ENCODE peak calls at places on chromosomes 11 and 22, in five cellular contexts. Q is H1, S is A549, P is HepG2, H is GM12878. M is an unnamed sample.

GRCh38 chr22:50523806-50524663 is 1.4 kb downstream of the SCO2 start:
- DNase-seq in Q (no peak), P (no peak), S (no peak), H (no peak), M (no peak)

GRCh38 chr11:7612661-7613393 is 60.5 kb downstream of the CYB5R2 start:
- DNase-seq in S (no peak), P (peak), H (no peak), Q (no peak), M (no peak)

GRCh38 chr11:7520981-7521487 is 7.2 kb downstream of the PPFIBP2 start:
- DNase-seq in S (no peak), P (no peak), Q (no peak), H (no peak), M (no peak)

GRCh38 chr11:117458275-117459120 is 130.8 kb downstream of the CEP164 start:
- DNase-seq in S (no peak), Q (no peak), H (no peak), P (no peak), M (no peak)

GRCh38 chr22:45312856-45313255 is 3.1 kb downstream of the FAM118A start:
- DNase-seq in S (no peak), P (no peak), H (no peak), Q (no peak), M (no peak)

GRCh38 chr11:69637956-69638871 is 2.7 kb upstream of the CCND1 start:
- DNase-seq in P (no peak), Q (peak), S (peak), H (no peak), M (no peak)

GRCh38 chr22:24068717-24069116 is 57.6 kb downstream of the CABIN1 start:
- DNase-seq in H (no peak), P (no peak), S (no peak), Q (no peak), M (no peak)

GRCh38 chr11:2448661-2449547 is 4.1 kb downstream of the KCNQ1 start:
- DNase-seq in H (no peak), P (no peak), Q (no peak), S (no peak), M (no peak)

GRCh38 chr11:125083312-125084056 is 20.4 kb downstream of the SLC37A2 start:
- DNase-seq in Q (no peak), S (no peak), H (no peak), P (no peak), M (no peak)

GRCh38 chr22:29308148-29308790 is 1.8 kb downstream of the GAS2L1 start:
- DNase-seq in H (no peak), S (no peak), Q (peak), P (no peak), M (no peak)

GRCh38 chr11:60193687-60194433 is 11.0 kb upstream of the MS4A6A start:
- DNase-seq in H (peak), S (peak), P (peak), Q (peak), M (peak)

GRCh38 chr22:43546186-43546585 is 134.4 kb downstream of the MPPED1 start:
- DNase-seq in P (no peak), S (no peak), Q (no peak), H (no peak), M (no peak)

GRCh38 chr11:119567667-119568582 is 145.0 kb upstream of the THY1 start:
- DNase-seq in H (peak), Q (no peak), S (no peak), P (no peak), M (no peak)

GRCh38 chr11:118618991-118619375 is 11.6 kb downstream of the PHLDB1 start:
- DNase-seq in Q (no peak), S (no peak), P (no peak), H (no peak), M (no peak)

GRCh38 chr11:398826-399225 is 4.8 kb downstream of the PKP3 start:
- DNase-seq in P (no peak), H (no peak), Q (no peak), S (no peak), M (no peak)

GRCh38 chr22:32810241-32811133 is 9.0 kb downstream of the TIMP3 start:
- DNase-seq in S (no peak), P (no peak), Q (no peak), H (no peak), M (no peak)

GRCh38 chr11:33690290-33691050 is 10.2 kb downstream of the C11orf91 start:
- DNase-seq in S (peak), H (no peak), P (peak), Q (no peak), M (no peak)

GRCh38 chr11:496834-497564 is 10.0 kb downstream of the RNH1 start:
- DNase-seq in Q (peak), H (no peak), S (no peak), P (no peak), M (peak)

GRCh38 chr11:19980957-19981669 is 179.2 kb downstream of the DBX1 start:
- DNase-seq in S (no peak), H (no peak), P (peak), Q (no peak), M (peak)

GRCh38 chr11:18145025-18145424 is 12.7 kb downstream of the MRGPRX3 start:
- DNase-seq in P (peak), H (no peak), S (peak), Q (no peak), M (no peak)

GRCh38 chr11:44994753-44995152 is 44.1 kb upstream of the TP53I11 start:
- DNase-seq in Q (peak), P (no peak), H (no peak), S (no peak), M (no peak)

GRCh38 chr11:64121637-64122410 is 44.1 kb downstream of the MACROD1 start:
- DNase-seq in Q (no peak), S (no peak), H (no peak), P (no peak), M (no peak)

GRCh38 chr11:125772834-125773505 is 5.7 kb downstream of the PATE2 start:
- DNase-seq in P (no peak), Q (no peak), S (no peak), H (no peak), M (no peak)

GRCh38 chr11:34758262-34758661 is 137.4 kb downstream of the EHF start:
- DNase-seq in P (no peak), Q (no peak), S (no peak), H (no peak), M (peak)

GRCh38 chr11:72072348-72072747 is 8.0 kb downstream of the NUMA1 start:
- DNase-seq in Q (no peak), S (no peak), P (peak), H (no peak), M (no peak)

GRCh38 chr11:128054323-128054910 is 532.9 kb downstream of the ETS1 start:
- DNase-seq in S (no peak), H (no peak), Q (no peak), P (no peak), M (no peak)

GRCh38 chr11:90434858-90435257 is 212.0 kb upstream of the CHORDC1 start:
- DNase-seq in P (peak), Q (no peak), S (no peak), H (no peak), M (no peak)

GRCh38 chr22:50276143-50276542 is 6.0 kb upstream of the MAPK11 start:
- DNase-seq in Q (peak), S (no peak), P (peak), H (peak), M (peak)

GRCh38 chr11:116948375-116948774 is 111.0 kb upstream of the APOA1 start:
- DNase-seq in S (no peak), H (no peak), Q (no peak), P (no peak), M (no peak)

GRCh38 chr11:124946735-124947141 is 7.3 kb upstream of the CCDC15 start:
- DNase-seq in Q (no peak), S (no peak), H (no peak), P (no peak), M (no peak)

GRCh38 chr11:14554959-14555358 is 34.8 kb upstream of the PSMA1 start:
- DNase-seq in S (no peak), P (no peak), H (no peak), Q (no peak), M (no peak)

GRCh38 chr11:121654506-121655480 is 202.0 kb upstream of the SORL1-AS1 start:
- DNase-seq in S (no peak), H (no peak), P (peak), Q (no peak), M (no peak)

GRCh38 chr11:27701262-27702105 is 1.2 kb upstream of the BDNF start:
- DNase-seq in Q (no peak), P (no peak), S (peak), H (no peak), M (peak)

GRCh38 chr22:28799125-28799833 is 1.1 kb downstream of the XBP1 start:
- DNase-seq in P (peak), H (no peak), Q (no peak), S (peak), M (peak)

GRCh38 chr11:123450593-123450992 is 20.5 kb downstream of the GRAMD1B start:
- DNase-seq in Q (no peak), H (no peak), P (no peak), S (no peak), M (no peak)

GRCh38 chr11:33722579-33723234 is 13.5 kb downstream of the CD59 start:
- DNase-seq in H (peak), P (no peak), Q (no peak), S (no peak), M (peak)

DNA sequence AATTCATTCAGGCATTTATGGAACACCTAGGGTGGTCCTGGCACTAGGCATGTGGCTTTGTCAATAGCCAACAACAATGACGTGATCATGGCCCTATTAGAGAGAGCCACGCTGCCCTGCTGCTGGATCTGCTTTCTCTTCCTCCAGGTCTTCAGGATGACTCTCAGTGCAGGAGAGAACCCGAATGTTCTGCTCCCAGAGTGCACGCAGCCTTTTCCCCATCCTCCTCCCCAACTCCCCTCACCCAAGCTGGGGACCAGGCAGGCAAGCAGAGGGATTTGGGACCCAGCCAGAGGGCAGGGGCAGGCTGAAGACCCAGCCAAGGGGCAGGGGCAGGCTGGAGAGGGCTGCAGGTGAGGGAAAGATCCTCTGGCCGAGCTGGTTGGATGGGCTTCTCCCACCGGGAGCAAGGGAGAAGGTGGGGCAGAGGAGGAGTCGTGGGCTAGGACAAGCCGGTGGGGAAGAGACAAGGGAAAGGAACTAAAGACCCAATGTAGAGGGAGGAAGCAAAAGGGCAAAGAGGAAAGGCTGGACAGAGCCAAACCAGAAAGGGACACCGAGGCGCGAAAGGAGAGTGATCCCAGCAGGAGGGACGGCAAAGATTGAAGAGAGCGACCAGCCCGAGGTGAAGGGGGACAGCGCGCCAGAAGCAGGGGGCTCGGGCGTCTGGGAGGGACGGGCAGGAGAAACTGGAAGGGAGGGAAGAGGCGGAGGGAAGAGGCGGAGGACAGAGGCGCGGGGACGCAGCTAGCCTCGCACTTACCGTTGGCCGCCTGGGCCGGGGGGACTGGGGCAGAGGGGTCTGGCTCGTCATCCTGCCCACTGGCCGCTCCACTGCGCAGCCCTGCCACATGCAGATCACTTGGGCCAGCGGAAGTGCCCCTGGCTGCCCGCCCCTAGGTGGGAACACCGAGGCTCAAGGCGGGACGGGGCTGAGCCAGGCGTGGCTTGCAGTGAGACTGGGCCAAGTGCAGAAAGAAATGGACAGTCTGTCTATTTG is at the start of gene KCTD14:
- DNase-seq in S (no peak), Q (peak), H (no peak), P (peak), M (no peak)
- TF ChIP-seq KDM1A in S (no peak), Q (no peak), H (no peak), P (no peak), M (no peak)

DNA sequence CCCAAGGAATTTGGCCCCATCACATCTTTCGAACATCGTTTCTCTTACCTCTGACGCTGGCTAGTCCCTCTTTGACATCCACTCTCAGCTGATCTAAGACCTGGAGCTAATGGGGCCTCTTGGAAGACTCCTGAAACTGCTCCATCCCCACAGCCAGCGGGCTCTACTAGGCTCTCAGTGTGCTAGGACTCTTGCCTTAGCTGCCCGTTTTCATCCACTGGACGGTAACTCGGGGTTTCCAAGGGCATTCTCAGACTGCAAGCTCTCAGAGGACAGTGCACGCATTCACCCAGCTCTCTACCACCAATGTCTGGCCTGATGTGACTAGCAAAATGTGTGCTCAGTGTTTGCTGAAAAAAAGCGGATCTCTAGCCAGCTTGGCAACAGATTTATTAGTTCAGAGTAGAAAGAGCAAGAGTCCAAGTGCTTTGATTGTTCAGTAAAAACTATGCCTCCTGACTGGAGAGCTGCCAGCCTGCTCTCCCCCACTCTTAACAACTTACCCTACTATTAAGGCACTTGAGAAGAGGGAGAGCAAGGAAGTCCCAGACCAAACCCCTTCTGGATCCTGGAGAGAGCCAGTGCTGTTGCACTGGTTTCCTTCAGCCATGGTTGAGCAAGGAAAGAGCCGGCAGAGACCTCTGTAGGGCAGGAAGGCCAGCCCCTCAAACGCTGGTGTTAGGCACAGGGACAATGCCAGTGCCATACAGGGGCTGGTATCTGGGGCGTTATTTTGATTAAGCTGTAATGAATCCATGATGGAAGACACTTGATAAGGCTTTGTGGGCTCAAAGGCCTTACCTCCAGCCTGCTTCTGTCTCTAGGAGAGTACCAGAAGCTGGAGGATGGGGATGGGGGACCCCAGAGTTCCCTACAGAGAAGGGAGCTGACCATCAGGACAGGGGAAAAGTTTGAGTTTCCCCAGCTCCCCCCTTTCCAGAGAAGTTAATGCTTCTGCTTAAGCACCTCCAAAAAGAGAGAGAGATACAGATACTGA is 9.2 kb downstream of the RELA start:
- DNase-seq in H (no peak), Q (no peak), P (peak), S (no peak), M (no peak)
- TF ChIP-seq KDM1A in H (no peak), Q (no peak), P (no peak), S (no peak), M (no peak)

GRCh38 chr22:38172489-38173155 is 9.0 kb downstream of the PLA2G6 start:
- DNase-seq in P (peak), Q (no peak), H (no peak), S (no peak), M (no peak)
- TF ChIP-seq KDM1A in P (no peak), Q (no peak), H (no peak), S (no peak), M (no peak)

GRCh38 chr11:96199563-96200025 is 143.4 kb downstream of the MAML2 start:
- DNase-seq in P (no peak), S (no peak), Q (no peak), H (no peak), M (no peak)
- TF ChIP-seq KDM1A in P (no peak), S (no peak), Q (no peak), H (no peak), M (no peak)

GRCh38 chr22:46972901-46973831 is 210.7 kb downstream of the TBC1D22A start:
- DNase-seq in P (no peak), S (no peak), H (no peak), Q (no peak), M (no peak)

GRCh38 chr22:46976130-46976529 is 213.7 kb downstream of the TBC1D22A start:
- DNase-seq in H (no peak), P (no peak), S (no peak), Q (no peak), M (no peak)

GRCh38 chr22:46972256-46972655 is 209.8 kb downstream of the TBC1D22A start:
- DNase-seq in P (no peak), S (no peak), H (no peak), Q (no peak), M (no peak)

GRCh38 chr22:46974631-46975585 is 212.5 kb downstream of the TBC1D22A start:
- DNase-seq in P (no peak), H (no peak), S (no peak), Q (no peak), M (no peak)

GRCh38 chr22:46974077-46974476 is 211.6 kb downstream of the TBC1D22A start:
- DNase-seq in P (no peak), H (no peak), Q (no peak), S (no peak), M (no peak)
- TF ChIP-seq KDM1A in P (no peak), H (no peak), Q (no peak), S (no peak), M (no peak)

GRCh38 chr11:8717876-8718753 is 35.5 kb downstream of the RPL27A start:
- DNase-seq in S (no peak), H (no peak), Q (no peak), P (peak), M (no peak)
- TF ChIP-seq KDM1A in S (no peak), H (no peak), Q (no peak), P (no peak), M (no peak)

GRCh38 chr11:57530215-57530595 is 349 bp downstream of the TIMM10 start:
- DNase-seq in P (no peak), S (no peak), H (no peak), Q (no peak), M (no peak)
- TF ChIP-seq KDM1A in P (peak), S (peak), H (no peak), Q (peak), M (peak)

DNA sequence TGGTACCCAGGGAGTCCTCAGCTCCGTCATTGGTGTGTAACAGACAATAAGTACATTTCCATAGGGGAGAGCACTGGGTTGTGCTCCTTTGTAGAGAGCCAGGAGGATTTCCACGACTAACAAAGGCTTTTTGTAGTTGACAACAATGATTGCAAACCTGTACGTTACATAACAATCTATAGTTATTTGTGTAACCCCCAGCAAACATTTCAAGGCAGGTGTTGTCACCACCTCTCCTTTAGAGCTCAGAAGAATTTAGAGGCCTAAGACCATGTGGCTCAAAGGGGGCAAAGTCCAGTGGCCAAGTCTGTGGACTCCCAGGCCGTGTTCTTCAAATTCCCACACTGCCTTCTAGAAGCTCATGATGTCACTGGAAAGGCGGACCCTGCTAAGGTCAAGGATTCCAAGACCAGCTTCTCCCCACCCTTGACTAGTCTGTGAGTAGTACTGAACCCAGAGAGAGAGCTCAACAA is 15.8 kb downstream of the RPL27A start:
- DNase-seq in H (no peak), P (peak), Q (no peak), S (no peak), M (no peak)
- TF ChIP-seq KDM1A in H (no peak), P (no peak), Q (no peak), S (no peak), M (no peak)

DNA sequence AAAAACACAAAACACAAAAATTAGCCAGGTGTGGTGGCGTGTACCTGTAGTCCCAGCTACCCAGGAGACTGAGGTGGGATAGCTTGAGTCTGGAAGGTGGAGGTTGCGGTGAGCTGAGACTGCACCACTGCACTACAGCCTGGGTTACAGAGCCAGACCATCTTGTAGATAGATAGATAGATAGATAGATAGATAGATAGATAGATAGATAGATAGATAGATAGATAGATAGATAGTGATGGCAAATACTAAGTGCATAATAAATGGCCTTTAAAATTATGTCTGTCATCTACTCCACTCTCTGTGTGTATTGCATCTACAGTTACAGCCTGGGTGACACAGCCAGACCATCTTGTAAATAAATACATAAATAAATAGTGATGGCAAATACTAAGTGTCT is 56.0 kb upstream of the CHRM4 start:
- DNase-seq in P (no peak), H (no peak), Q (no peak), S (no peak), M (no peak)
- TF ChIP-seq KDM1A in P (no peak), H (no peak), Q (no peak), S (no peak), M (no peak)

GRCh38 chr11:67572747-67573419 is 10.7 kb upstream of the GSTP1 start:
- DNase-seq in P (peak), H (no peak), S (no peak), Q (no peak), M (peak)
- TF ChIP-seq KDM1A in P (no peak), H (no peak), S (no peak), Q (no peak), M (peak)

M was measured in K562.